ENCODE peak calls at places on chromosome 18, in six cellular contexts. One of them, this sample, is unnamed.

GRCh38 chr18:31876707-31877106 is 66.2 kb downstream of the TRAPPC8 start:
- DNase-seq in HS-5: no peak
- DNase-seq in GM12892: no peak
- DNase-seq in Right ventricle myocardium superior: no peak
- DNase-seq in activated CD8-positive, alpha-beta T cell treated with anti-CD3 and anti-CD28 coated beads, Interleukin-2, amount 10 ng/mL, durations not matched to agents 7 days and 5 days: no peak
- DNase-seq in AG08396: no peak
- DNase-seq in this sample: no peak

GRCh38 chr18:77131100-77131651 is 1.4 kb downstream of the MBP start:
- DNase-seq in HS-5: no peak
- DNase-seq in GM12892: no peak
- DNase-seq in activated CD8-positive, alpha-beta T cell treated with anti-CD3 and anti-CD28 coated beads, Interleukin-2, amount 10 ng/mL, durations not matched to agents 7 days and 5 days: peak; percentile 58
- DNase-seq in AG08396: no peak
- DNase-seq in Right ventricle myocardium superior: peak; percentile 76
- DNase-seq in this sample: peak; percentile 56

GRCh38 chr18:68735498-68736343 is 20.8 kb upstream of the TMX3 start:
- DNase-seq in Right ventricle myocardium superior: no peak
- DNase-seq in AG08396: peak; percentile 49
- DNase-seq in GM12892: no peak
- DNase-seq in HS-5: peak; percentile 22
- DNase-seq in activated CD8-positive, alpha-beta T cell treated with anti-CD3 and anti-CD28 coated beads, Interleukin-2, amount 10 ng/mL, durations not matched to agents 7 days and 5 days: no peak
- DNase-seq in this sample: no peak

GRCh38 chr18:73918816-73919215 is 228.8 kb downstream of the FBXO15 start:
- DNase-seq in Right ventricle myocardium superior: no peak
- DNase-seq in HS-5: no peak
- DNase-seq in AG08396: no peak
- DNase-seq in activated CD8-positive, alpha-beta T cell treated with anti-CD3 and anti-CD28 coated beads, Interleukin-2, amount 10 ng/mL, durations not matched to agents 7 days and 5 days: no peak
- DNase-seq in GM12892: no peak
- DNase-seq in this sample: no peak

GRCh38 chr18:74299746-74300145 is 8.0 kb upstream of the CYB5A start:
- DNase-seq in activated CD8-positive, alpha-beta T cell treated with anti-CD3 and anti-CD28 coated beads, Interleukin-2, amount 10 ng/mL, durations not matched to agents 7 days and 5 days: no peak
- DNase-seq in HS-5: no peak
- DNase-seq in GM12892: no peak
- DNase-seq in Right ventricle myocardium superior: no peak
- DNase-seq in AG08396: no peak
- DNase-seq in this sample: no peak

GRCh38 chr18:63342206-63342605 is 22.6 kb upstream of the BCL2 start:
- DNase-seq in Right ventricle myocardium superior: no peak
- DNase-seq in GM12892: no peak
- DNase-seq in AG08396: no peak
- DNase-seq in activated CD8-positive, alpha-beta T cell treated with anti-CD3 and anti-CD28 coated beads, Interleukin-2, amount 10 ng/mL, durations not matched to agents 7 days and 5 days: peak; percentile 45
- DNase-seq in HS-5: no peak
- DNase-seq in this sample: peak; percentile 36

GRCh38 chr18:25305584-25305983 is 46.4 kb downstream of the ZNF521 start:
- DNase-seq in GM12892: no peak
- DNase-seq in AG08396: no peak
- DNase-seq in Right ventricle myocardium superior: no peak
- DNase-seq in activated CD8-positive, alpha-beta T cell treated with anti-CD3 and anti-CD28 coated beads, Interleukin-2, amount 10 ng/mL, durations not matched to agents 7 days and 5 days: no peak
- DNase-seq in HS-5: no peak
- DNase-seq in this sample: no peak

GRCh38 chr18:48539406-48540328 is 836 bp downstream of the CTIF start:
- DNase-seq in Right ventricle myocardium superior: peak; percentile 59
- DNase-seq in GM12892: peak; percentile 31
- DNase-seq in activated CD8-positive, alpha-beta T cell treated with anti-CD3 and anti-CD28 coated beads, Interleukin-2, amount 10 ng/mL, durations not matched to agents 7 days and 5 days: peak; percentile 27
- DNase-seq in AG08396: peak; percentile 48
- DNase-seq in HS-5: no peak
- DNase-seq in this sample: peak; percentile 54

GRCh38 chr18:63410792-63411191 is 11.5 kb downstream of the VPS4B start:
- DNase-seq in GM12892: no peak
- DNase-seq in AG08396: peak; percentile 54
- DNase-seq in HS-5: peak; percentile 43
- DNase-seq in activated CD8-positive, alpha-beta T cell treated with anti-CD3 and anti-CD28 coated beads, Interleukin-2, amount 10 ng/mL, durations not matched to agents 7 days and 5 days: no peak
- DNase-seq in Right ventricle myocardium superior: no peak
- DNase-seq in this sample: no peak

GRCh38 chr18:25314824-25315223 is 37.1 kb downstream of the ZNF521 start:
- DNase-seq in HS-5: no peak
- DNase-seq in activated CD8-positive, alpha-beta T cell treated with anti-CD3 and anti-CD28 coated beads, Interleukin-2, amount 10 ng/mL, durations not matched to agents 7 days and 5 days: no peak
- DNase-seq in AG08396: no peak
- DNase-seq in Right ventricle myocardium superior: no peak
- DNase-seq in GM12892: no peak
- DNase-seq in this sample: no peak

GRCh38 chr18:77198663-77199062 is 51.0 kb upstream of the GALR1 start:
- DNase-seq in HS-5: no peak
- DNase-seq in GM12892: no peak
- DNase-seq in Right ventricle myocardium superior: no peak
- DNase-seq in activated CD8-positive, alpha-beta T cell treated with anti-CD3 and anti-CD28 coated beads, Interleukin-2, amount 10 ng/mL, durations not matched to agents 7 days and 5 days: no peak
- DNase-seq in AG08396: no peak
- DNase-seq in this sample: no peak

GRCh38 chr18:56509656-56510055 is 128.7 kb downstream of the TXNL1 start:
- DNase-seq in HS-5: no peak
- DNase-seq in GM12892: no peak
- DNase-seq in Right ventricle myocardium superior: no peak
- DNase-seq in AG08396: no peak
- DNase-seq in activated CD8-positive, alpha-beta T cell treated with anti-CD3 and anti-CD28 coated beads, Interleukin-2, amount 10 ng/mL, durations not matched to agents 7 days and 5 days: no peak
- DNase-seq in this sample: no peak

GRCh38 chr18:986071-986470 is 81.4 kb downstream of the ADCYAP1 start:
- DNase-seq in Right ventricle myocardium superior: no peak
- DNase-seq in GM12892: no peak
- DNase-seq in AG08396: no peak
- DNase-seq in activated CD8-positive, alpha-beta T cell treated with anti-CD3 and anti-CD28 coated beads, Interleukin-2, amount 10 ng/mL, durations not matched to agents 7 days and 5 days: no peak
- DNase-seq in HS-5: no peak
- DNase-seq in this sample: no peak

GRCh38 chr18:13989209-13989608 is 73.9 kb upstream of the MC2R start:
- DNase-seq in HS-5: no peak
- DNase-seq in Right ventricle myocardium superior: no peak
- DNase-seq in activated CD8-positive, alpha-beta T cell treated with anti-CD3 and anti-CD28 coated beads, Interleukin-2, amount 10 ng/mL, durations not matched to agents 7 days and 5 days: no peak
- DNase-seq in GM12892: no peak
- DNase-seq in AG08396: no peak
- DNase-seq in this sample: no peak

GRCh38 chr18:3821524-3821923 is 371.6 kb downstream of the TGIF1 start:
- DNase-seq in activated CD8-positive, alpha-beta T cell treated with anti-CD3 and anti-CD28 coated beads, Interleukin-2, amount 10 ng/mL, durations not matched to agents 7 days and 5 days: no peak
- DNase-seq in Right ventricle myocardium superior: no peak
- DNase-seq in HS-5: no peak
- DNase-seq in AG08396: no peak
- DNase-seq in GM12892: no peak
- DNase-seq in this sample: no peak

GRCh38 chr18:72848534-72849237 is 19.1 kb downstream of the NETO1 start:
- DNase-seq in GM12892: no peak
- DNase-seq in AG08396: no peak
- DNase-seq in HS-5: peak; percentile 8
- DNase-seq in Right ventricle myocardium superior: no peak
- DNase-seq in activated CD8-positive, alpha-beta T cell treated with anti-CD3 and anti-CD28 coated beads, Interleukin-2, amount 10 ng/mL, durations not matched to agents 7 days and 5 days: no peak
- DNase-seq in this sample: no peak

GRCh38 chr18:63832470-63832869 is 55.0 kb upstream of the SERPINB2 start:
- DNase-seq in Right ventricle myocardium superior: no peak
- DNase-seq in GM12892: no peak
- DNase-seq in HS-5: peak; percentile 82
- DNase-seq in AG08396: peak; percentile 10
- DNase-seq in activated CD8-positive, alpha-beta T cell treated with anti-CD3 and anti-CD28 coated beads, Interleukin-2, amount 10 ng/mL, durations not matched to agents 7 days and 5 days: no peak
- DNase-seq in this sample: no peak

GRCh38 chr18:12598181-12598921 is 59.6 kb downstream of the SPIRE1 start:
- DNase-seq in AG08396: no peak
- DNase-seq in Right ventricle myocardium superior: no peak
- DNase-seq in GM12892: no peak
- DNase-seq in HS-5: peak; percentile 30
- DNase-seq in activated CD8-positive, alpha-beta T cell treated with anti-CD3 and anti-CD28 coated beads, Interleukin-2, amount 10 ng/mL, durations not matched to agents 7 days and 5 days: peak; percentile 30
- DNase-seq in this sample: no peak

GRCh38 chr18:46754661-46755292 is 2.1 kb downstream of the ST8SIA5 start:
- DNase-seq in activated CD8-positive, alpha-beta T cell treated with anti-CD3 and anti-CD28 coated beads, Interleukin-2, amount 10 ng/mL, durations not matched to agents 7 days and 5 days: no peak
- DNase-seq in AG08396: no peak
- DNase-seq in Right ventricle myocardium superior: no peak
- DNase-seq in GM12892: no peak
- DNase-seq in HS-5: no peak
- DNase-seq in this sample: no peak

GRCh38 chr18:39753178-39753577 is 2187.6 kb upstream of the CELF4 start:
- DNase-seq in HS-5: no peak
- DNase-seq in AG08396: no peak
- DNase-seq in activated CD8-positive, alpha-beta T cell treated with anti-CD3 and anti-CD28 coated beads, Interleukin-2, amount 10 ng/mL, durations not matched to agents 7 days and 5 days: no peak
- DNase-seq in Right ventricle myocardium superior: no peak
- DNase-seq in GM12892: no peak
- DNase-seq in this sample: no peak

GRCh38 chr18:3610818-3611217 is 160.8 kb downstream of the TGIF1 start:
- DNase-seq in activated CD8-positive, alpha-beta T cell treated with anti-CD3 and anti-CD28 coated beads, Interleukin-2, amount 10 ng/mL, durations not matched to agents 7 days and 5 days: no peak
- DNase-seq in Right ventricle myocardium superior: no peak
- DNase-seq in HS-5: no peak
- DNase-seq in AG08396: no peak
- DNase-seq in GM12892: no peak
- DNase-seq in this sample: no peak

GRCh38 chr18:8798996-8799395 is 93.6 kb downstream of the MTCL1 start:
- DNase-seq in Right ventricle myocardium superior: no peak
- DNase-seq in activated CD8-positive, alpha-beta T cell treated with anti-CD3 and anti-CD28 coated beads, Interleukin-2, amount 10 ng/mL, durations not matched to agents 7 days and 5 days: no peak
- DNase-seq in HS-5: no peak
- DNase-seq in AG08396: no peak
- DNase-seq in GM12892: no peak
- DNase-seq in this sample: no peak

GRCh38 chr18:70457223-70457622 is 168.4 kb downstream of the SOCS6 start:
- DNase-seq in Right ventricle myocardium superior: peak; percentile 40
- DNase-seq in AG08396: no peak
- DNase-seq in HS-5: no peak
- DNase-seq in activated CD8-positive, alpha-beta T cell treated with anti-CD3 and anti-CD28 coated beads, Interleukin-2, amount 10 ng/mL, durations not matched to agents 7 days and 5 days: no peak
- DNase-seq in GM12892: no peak
- DNase-seq in this sample: no peak

GRCh38 chr18:13447621-13448020 is 229.1 kb downstream of the LDLRAD4 start:
- DNase-seq in Right ventricle myocardium superior: no peak
- DNase-seq in AG08396: peak; percentile 42
- DNase-seq in GM12892: no peak
- DNase-seq in HS-5: no peak
- DNase-seq in activated CD8-positive, alpha-beta T cell treated with anti-CD3 and anti-CD28 coated beads, Interleukin-2, amount 10 ng/mL, durations not matched to agents 7 days and 5 days: no peak
- DNase-seq in this sample: peak; percentile 66

GRCh38 chr18:54690198-54690597 is 99.2 kb downstream of the DYNAP start:
- DNase-seq in HS-5: no peak
- DNase-seq in Right ventricle myocardium superior: no peak
- DNase-seq in GM12892: no peak
- DNase-seq in AG08396: no peak
- DNase-seq in activated CD8-positive, alpha-beta T cell treated with anti-CD3 and anti-CD28 coated beads, Interleukin-2, amount 10 ng/mL, durations not matched to agents 7 days and 5 days: no peak
- DNase-seq in this sample: no peak

GRCh38 chr18:60943297-60943696 is 389.9 kb upstream of the CDH20 start:
- DNase-seq in AG08396: no peak
- DNase-seq in Right ventricle myocardium superior: no peak
- DNase-seq in GM12892: no peak
- DNase-seq in HS-5: no peak
- DNase-seq in activated CD8-positive, alpha-beta T cell treated with anti-CD3 and anti-CD28 coated beads, Interleukin-2, amount 10 ng/mL, durations not matched to agents 7 days and 5 days: no peak
- DNase-seq in this sample: no peak

GRCh38 chr18:9642799-9643445 is 28.6 kb upstream of the PPP4R1 start:
- DNase-seq in HS-5: no peak
- DNase-seq in GM12892: no peak
- DNase-seq in Right ventricle myocardium superior: no peak
- DNase-seq in AG08396: no peak
- DNase-seq in activated CD8-positive, alpha-beta T cell treated with anti-CD3 and anti-CD28 coated beads, Interleukin-2, amount 10 ng/mL, durations not matched to agents 7 days and 5 days: no peak
- DNase-seq in this sample: no peak

GRCh38 chr18:1488394-1488793 is 583.7 kb downstream of the ADCYAP1 start:
- DNase-seq in GM12892: no peak
- DNase-seq in HS-5: no peak
- DNase-seq in AG08396: no peak
- DNase-seq in Right ventricle myocardium superior: no peak
- DNase-seq in activated CD8-positive, alpha-beta T cell treated with anti-CD3 and anti-CD28 coated beads, Interleukin-2, amount 10 ng/mL, durations not matched to agents 7 days and 5 days: no peak
- DNase-seq in this sample: no peak

GRCh38 chr18:29184654-29185053 is 1007.7 kb upstream of the CDH2 start:
- DNase-seq in HS-5: no peak
- DNase-seq in Right ventricle myocardium superior: no peak
- DNase-seq in AG08396: no peak
- DNase-seq in GM12892: no peak
- DNase-seq in activated CD8-positive, alpha-beta T cell treated with anti-CD3 and anti-CD28 coated beads, Interleukin-2, amount 10 ng/mL, durations not matched to agents 7 days and 5 days: no peak
- DNase-seq in this sample: no peak

GRCh38 chr18:47669815-47670214 is 260.6 kb downstream of the SMAD2 start:
- DNase-seq in activated CD8-positive, alpha-beta T cell treated with anti-CD3 and anti-CD28 coated beads, Interleukin-2, amount 10 ng/mL, durations not matched to agents 7 days and 5 days: no peak
- DNase-seq in AG08396: no peak
- DNase-seq in Right ventricle myocardium superior: no peak
- DNase-seq in HS-5: no peak
- DNase-seq in GM12892: no peak
- DNase-seq in this sample: no peak

GRCh38 chr18:45066210-45066609 is 385.5 kb downstream of the SETBP1 start:
- DNase-seq in activated CD8-positive, alpha-beta T cell treated with anti-CD3 and anti-CD28 coated beads, Interleukin-2, amount 10 ng/mL, durations not matched to agents 7 days and 5 days: no peak
- DNase-seq in GM12892: no peak
- DNase-seq in AG08396: no peak
- DNase-seq in Right ventricle myocardium superior: no peak
- DNase-seq in HS-5: no peak
- DNase-seq in this sample: no peak

GRCh38 chr18:75581336-75582121 is 154.0 kb upstream of the SMIM21 start:
- DNase-seq in Right ventricle myocardium superior: no peak
- DNase-seq in GM12892: no peak
- DNase-seq in AG08396: no peak
- DNase-seq in activated CD8-positive, alpha-beta T cell treated with anti-CD3 and anti-CD28 coated beads, Interleukin-2, amount 10 ng/mL, durations not matched to agents 7 days and 5 days: no peak
- DNase-seq in HS-5: no peak
- DNase-seq in this sample: no peak

GRCh38 chr18:51561821-51562220 is 364.3 kb upstream of the MEX3C start:
- DNase-seq in AG08396: no peak
- DNase-seq in GM12892: no peak
- DNase-seq in activated CD8-positive, alpha-beta T cell treated with anti-CD3 and anti-CD28 coated beads, Interleukin-2, amount 10 ng/mL, durations not matched to agents 7 days and 5 days: no peak
- DNase-seq in Right ventricle myocardium superior: peak; percentile 43
- DNase-seq in HS-5: no peak
- DNase-seq in this sample: peak; percentile 26

GRCh38 chr18:3455938-3456685 is 6.1 kb downstream of the TGIF1 start:
- DNase-seq in GM12892: no peak
- DNase-seq in activated CD8-positive, alpha-beta T cell treated with anti-CD3 and anti-CD28 coated beads, Interleukin-2, amount 10 ng/mL, durations not matched to agents 7 days and 5 days: no peak
- DNase-seq in Right ventricle myocardium superior: no peak
- DNase-seq in AG08396: no peak
- DNase-seq in HS-5: no peak
- DNase-seq in this sample: no peak

GRCh38 chr18:43501099-43501498 is 223.8 kb upstream of the SYT4 start:
- DNase-seq in Right ventricle myocardium superior: no peak
- DNase-seq in GM12892: no peak
- DNase-seq in activated CD8-positive, alpha-beta T cell treated with anti-CD3 and anti-CD28 coated beads, Interleukin-2, amount 10 ng/mL, durations not matched to agents 7 days and 5 days: no peak
- DNase-seq in HS-5: no peak
- DNase-seq in AG08396: no peak
- DNase-seq in this sample: no peak

GRCh38 chr18:28485918-28486317 is 309.0 kb upstream of the CDH2 start:
- DNase-seq in Right ventricle myocardium superior: no peak
- DNase-seq in HS-5: no peak
- DNase-seq in AG08396: no peak
- DNase-seq in activated CD8-positive, alpha-beta T cell treated with anti-CD3 and anti-CD28 coated beads, Interleukin-2, amount 10 ng/mL, durations not matched to agents 7 days and 5 days: no peak
- DNase-seq in GM12892: no peak
- DNase-seq in this sample: no peak

GRCh38 chr18:57863706-57864105 is 60.6 kb upstream of the ATP8B1 start:
- DNase-seq in AG08396: no peak
- DNase-seq in Right ventricle myocardium superior: no peak
- DNase-seq in activated CD8-positive, alpha-beta T cell treated with anti-CD3 and anti-CD28 coated beads, Interleukin-2, amount 10 ng/mL, durations not matched to agents 7 days and 5 days: no peak
- DNase-seq in HS-5: no peak
- DNase-seq in GM12892: no peak
- DNase-seq in this sample: no peak

GRCh38 chr18:70376914-70377258 is 88.0 kb downstream of the SOCS6 start:
- DNase-seq in activated CD8-positive, alpha-beta T cell treated with anti-CD3 and anti-CD28 coated beads, Interleukin-2, amount 10 ng/mL, durations not matched to agents 7 days and 5 days: no peak
- DNase-seq in AG08396: no peak
- DNase-seq in Right ventricle myocardium superior: no peak
- DNase-seq in GM12892: no peak
- DNase-seq in HS-5: no peak
- DNase-seq in this sample: no peak

GRCh38 chr18:51266736-51267135 is 69.3 kb upstream of the MEX3C start:
- DNase-seq in AG08396: no peak
- DNase-seq in HS-5: no peak
- DNase-seq in GM12892: no peak
- DNase-seq in activated CD8-positive, alpha-beta T cell treated with anti-CD3 and anti-CD28 coated beads, Interleukin-2, amount 10 ng/mL, durations not matched to agents 7 days and 5 days: no peak
- DNase-seq in Right ventricle myocardium superior: no peak
- DNase-seq in this sample: no peak

This sample was measured in left cardiac atrium.